ENCODE peak calls at places on chromosomes 4 and X, in seven cellular contexts. H, O, B, T, L, R and W are unnamed samples.

GRCh38 chr4:183747931-183748664 is 89.0 kb downstream of the TRAPPC11 start:
- DNase-seq in H (peak; percentile 37), O (peak; percentile 54), B (no peak), T (no peak), L (no peak), R (no peak), W (peak; percentile 45)

GRCh38 chr4:37389967-37390580 is 145.5 kb downstream of the NWD2 start:
- DNase-seq in H (peak; percentile 45), O (peak; percentile 59), B (peak; percentile 57), T (peak; percentile 16), L (peak; percentile 50), R (no peak), W (peak; percentile 65)

GRCh38 chrX:16436348-16437188 is 213.4 kb upstream of the S100G start:
- DNase-seq in H (peak; percentile 74), O (peak; percentile 82), B (peak; percentile 72), T (peak; percentile 66), L (peak; percentile 81), R (peak; percentile 72), W (peak; percentile 84)

GRCh38 chr4:185657191-185657590 is 121.9 kb upstream of the PDLIM3 start:
- DNase-seq in H (no peak), O (peak; percentile 47), B (no peak), T (no peak), L (no peak), R (no peak), W (no peak)

GRCh38 chr4:89301902-89302301 is 5.7 kb downstream of the GPRIN3 start:
- DNase-seq in H (no peak), O (no peak), B (no peak), T (no peak), L (no peak), R (no peak), W (no peak)

GRCh38 chrX:13432376-13432775 is 112.5 kb upstream of the ATXN3L start:
- DNase-seq in H (peak; percentile 84), O (peak; percentile 84), B (peak; percentile 97), T (no peak), L (peak; percentile 98), R (peak; percentile 68), W (no peak)

GRCh38 chrX:133786382-133786781 is 199.0 kb downstream of the GPC3 start:
- DNase-seq in H (no peak), O (no peak), B (no peak), T (no peak), L (no peak), R (no peak), W (no peak)

GRCh38 chr4:170272959-170273358 is 183.2 kb upstream of the AADAT start:
- DNase-seq in H (no peak), O (no peak), B (no peak), T (no peak), L (no peak), R (no peak), W (no peak)

GRCh38 chrX:127873637-127874036 is 178.6 kb downstream of the ACTRT1 start:
- DNase-seq in H (no peak), O (no peak), B (no peak), T (no peak), L (no peak), R (no peak), W (no peak)

GRCh38 chr4:766152-766515 is 59.8 kb downstream of the CPLX1 start:
- DNase-seq in H (peak; percentile 53), O (peak; percentile 47), B (peak; percentile 81), T (no peak), L (peak; percentile 71), R (no peak), W (no peak)

GRCh38 chr4:48375651-48376291 is 34.4 kb downstream of the SLAIN2 start:
- DNase-seq in H (peak; percentile 93), O (peak; percentile 53), B (peak; percentile 80), T (no peak), L (peak; percentile 91), R (no peak), W (peak; percentile 78)

GRCh38 chrX:153934473-153935325 is at the start of gene NAA10:
- DNase-seq in H (peak; percentile 73), O (peak; percentile 91), B (peak; percentile 88), T (peak; percentile 65), L (peak; percentile 63), R (peak; percentile 44), W (peak; percentile 69)

GRCh38 chrX:14389682-14390081 is 139.7 kb upstream of the GLRA2 start:
- DNase-seq in H (no peak), O (no peak), B (no peak), T (no peak), L (no peak), R (no peak), W (no peak)

GRCh38 chr4:33302298-33302697 is 2582.1 kb downstream of the PCDH7 start:
- DNase-seq in H (peak; percentile 41), O (peak; percentile 72), B (no peak), T (no peak), L (no peak), R (no peak), W (no peak)

GRCh38 chr4:38621831-38622230 is 42.2 kb upstream of the KLF3 start:
- DNase-seq in H (no peak), O (no peak), B (no peak), T (no peak), L (no peak), R (no peak), W (no peak)

GRCh38 chr4:10552591-10553280 is 95.5 kb upstream of the ZNF518B start:
- DNase-seq in H (no peak), O (no peak), B (no peak), T (no peak), L (no peak), R (no peak), W (no peak)

GRCh38 chr4:181968371-181968770 is 274.8 kb upstream of the TENM3 start:
- DNase-seq in H (peak; percentile 85), O (peak; percentile 74), B (peak; percentile 60), T (no peak), L (peak; percentile 57), R (no peak), W (no peak)